ENCODE peak calls at places on chromosomes 4 and X, in five cellular contexts. O is mammary epithelial cell, W is H9, A is HCT116, T is hepatocyte. E is an unnamed sample.

GRCh38 chrX:11461181-11462001 is 168.2 kb downstream of the AMELX start:
- DNase-seq in T (peak; percentile 42), O (no peak), W (no peak), A (no peak), E (peak; percentile 71)

GRCh38 chr4:17958185-17958584 is 63.4 kb downstream of the LCORL start:
- DNase-seq in A (no peak), W (no peak), O (no peak), T (no peak), E (peak; percentile 13)

GRCh38 chr4:6225469-6225868 is 25.1 kb upstream of the JAKMIP1 start:
- DNase-seq in A (no peak), O (peak; percentile 13), T (peak; percentile 66), W (peak; percentile 62), E (peak; percentile 9)

GRCh38 chr4:85268146-85268545 is 206.8 kb upstream of the ARHGAP24 start:
- DNase-seq in W (no peak), A (no peak), O (no peak), T (no peak), E (no peak)

GRCh38 chrX:112759512-112759911 is 79.8 kb upstream of the LHFPL1 start:
- DNase-seq in T (no peak), O (no peak), W (no peak), A (no peak), E (no peak)

GRCh38 chr4:173119818-173120217 is 48.8 kb upstream of the GALNT7 start:
- DNase-seq in W (no peak), A (no peak), O (peak; percentile 70), T (no peak), E (peak; percentile 53)

GRCh38 chrX:129577473-129577872 is 37.4 kb downstream of the OCRL start:
- DNase-seq in O (peak; percentile 5), W (no peak), A (no peak), T (peak; percentile 29), E (peak; percentile 84)

GRCh38 chr4:94523617-94524016 is 71.9 kb downstream of the PDLIM5 start:
- DNase-seq in T (no peak), A (no peak), O (peak; percentile 40), W (no peak), E (peak; percentile 79)

GRCh38 chr4:15809058-15809457 is 30.9 kb downstream of the CD38 start:
- DNase-seq in O (no peak), W (no peak), T (no peak), A (no peak), E (no peak)

GRCh38 chr4:1211951-1212545 is 36.9 kb downstream of the CTBP1 start:
- DNase-seq in A (no peak), W (no peak), O (no peak), T (no peak), E (no peak)

GRCh38 chrX:138710866-138711331 is 618 bp downstream of the FGF13 start:
- DNase-seq in W (peak; percentile 32), A (no peak), O (no peak), T (peak; percentile 6), E (no peak)

GRCh38 chr4:177131736-177132135 is 177.9 kb upstream of the NEIL3 start:
- DNase-seq in W (no peak), T (no peak), A (no peak), O (peak; percentile 66), E (peak; percentile 15)

GRCh38 chr4:153223935-153224334 is 19.7 kb downstream of the TRIM2 start:
- DNase-seq in W (no peak), O (peak; percentile 62), T (no peak), A (no peak), E (peak; percentile 77)

GRCh38 chrX:119041175-119041574 is 31.6 kb upstream of the CT47C1 start:
- DNase-seq in T (peak; percentile 72), W (no peak), O (peak; percentile 26), A (peak; percentile 32), E (peak; percentile 91)

GRCh38 chr4:51843309-51844156 is 580 bp downstream of the DCUN1D4 start:
- DNase-seq in O (peak; percentile 55), T (peak; percentile 76), A (no peak), W (no peak), E (peak; percentile 65)

GRCh38 chrX:153970398-153971123 is 1.1 kb downstream of the HCFC1 start:
- DNase-seq in W (peak; percentile 64), O (peak; percentile 47), A (no peak), T (peak; percentile 68), E (peak; percentile 90)

GRCh38 chrX:11724122-11725017 is 33.7 kb upstream of the MSL3 start:
- DNase-seq in W (no peak), T (peak; percentile 13), O (peak; percentile 14), A (peak; percentile 7), E (peak; percentile 19)

GRCh38 chrX:1391707-1392375 is at the start of gene SLC25A6:
- DNase-seq in W (peak; percentile 98), T (peak; percentile 100), O (peak; percentile 97), A (peak; percentile 86), E (peak; percentile 94)

GRCh38 chr4:15690020-15690809 is 8.6 kb downstream of the FAM200B start:
- DNase-seq in T (peak; percentile 76), O (peak; percentile 88), W (no peak), A (peak; percentile 57), E (peak; percentile 98)

GRCh38 chr4:183328832-183329231 is 6.6 kb upstream of the CLDN24 start:
- DNase-seq in T (peak; percentile 29), O (no peak), W (no peak), A (no peak), E (no peak)

GRCh38 chr4:10006604-10007435 is 14.5 kb downstream of the SLC2A9 start:
- DNase-seq in T (peak; percentile 81), O (peak; percentile 96), A (peak; percentile 77), W (no peak), E (no peak)

GRCh38 chr4:8332891-8333331 is 63.4 kb downstream of the HTRA3 start:
- DNase-seq in T (no peak), A (no peak), W (no peak), O (peak; percentile 21), E (no peak)

GRCh38 chr4:5050520-5050955 is 742 bp upstream of the STK32B start:
- DNase-seq in A (peak; percentile 34), W (peak; percentile 87), O (peak; percentile 63), T (peak; percentile 87), E (peak; percentile 76)

GRCh38 chr4:6270691-6271121 is 1.1 kb downstream of the WFS1 start:
- DNase-seq in A (no peak), T (no peak), O (no peak), W (no peak), E (peak; percentile 51)

GRCh38 chr4:82123934-82124333 is 249.9 kb downstream of the HNRNPD start:
- DNase-seq in O (no peak), W (no peak), A (no peak), T (no peak), E (no peak)

GRCh38 chr4:138399041-138399440 is 156.9 kb upstream of the SLC7A11 start:
- DNase-seq in T (no peak), A (no peak), O (no peak), W (no peak), E (no peak)

GRCh38 chr4:186304216-186304615 is 38.2 kb downstream of the F11 start:
- DNase-seq in T (no peak), W (no peak), A (no peak), O (peak; percentile 5), E (peak; percentile 1)

GRCh38 chr4:26432419-26432818 is 57.9 kb downstream of the CCKAR start:
- DNase-seq in O (no peak), T (no peak), W (no peak), A (no peak), E (no peak)

GRCh38 chrX:37834937-37835336 is 12.4 kb downstream of the DYNLT3 start:
- DNase-seq in O (no peak), T (no peak), A (no peak), W (no peak), E (no peak)

GRCh38 chr4:53592128-53592527 is 842 bp upstream of the LNX1 start:
- DNase-seq in A (no peak), W (peak; percentile 35), O (no peak), T (peak; percentile 38), E (peak; percentile 50)

GRCh38 chr4:153294631-153295030 is 49.9 kb upstream of the MND1 start:
- DNase-seq in A (no peak), O (peak; percentile 84), T (no peak), W (no peak), E (no peak)

GRCh38 chr4:8269535-8270417 is at the start of gene HTRA3:
- DNase-seq in W (peak; percentile 68), A (no peak), T (peak; percentile 68), O (no peak), E (peak; percentile 48)

GRCh38 chrX:136694491-136695087 is 46.6 kb downstream of the CD40LG start:
- DNase-seq in A (peak; percentile 8), T (peak; percentile 51), W (peak; percentile 40), O (peak; percentile 20), E (peak; percentile 65)

GRCh38 chr4:124686279-124686678 is 26.3 kb downstream of the ANKRD50 start:
- DNase-seq in O (no peak), A (no peak), W (peak; percentile 71), T (no peak), E (no peak)

GRCh38 chr4:59553739-59554126 is 1646.4 kb upstream of the ADGRL3 start:
- DNase-seq in A (no peak), T (peak; percentile 11), O (peak; percentile 4), W (no peak), E (peak; percentile 61)
- H3K4me2 ChIP-seq in A (no peak overlapping the region), T (peak overlapping the region; percentile 16), O (peak overlapping the region; percentile 60), W (no peak overlapping the region), E (no peak overlapping the region)

GRCh38 chr4:136636155-136636554 is 896.1 kb downstream of the PCDH18 start:
- DNase-seq in O (no peak), T (no peak), A (no peak), W (no peak), E (no peak)

GRCh38 chr4:136634121-136634520 is 898.2 kb downstream of the PCDH18 start:
- DNase-seq in W (no peak), A (no peak), O (no peak), T (no peak), E (no peak)

GRCh38 chr4:136637071-136637777 is 895.1 kb downstream of the PCDH18 start:
- DNase-seq in T (peak; percentile 36), A (peak; percentile 15), O (no peak), W (peak; percentile 53), E (no peak)
- TF ChIP-seq CTCF in T (peak; percentile 44), A (peak; percentile 18), O (peak; percentile 38), W (peak; percentile 70), E (peak; percentile 41)

DNA sequence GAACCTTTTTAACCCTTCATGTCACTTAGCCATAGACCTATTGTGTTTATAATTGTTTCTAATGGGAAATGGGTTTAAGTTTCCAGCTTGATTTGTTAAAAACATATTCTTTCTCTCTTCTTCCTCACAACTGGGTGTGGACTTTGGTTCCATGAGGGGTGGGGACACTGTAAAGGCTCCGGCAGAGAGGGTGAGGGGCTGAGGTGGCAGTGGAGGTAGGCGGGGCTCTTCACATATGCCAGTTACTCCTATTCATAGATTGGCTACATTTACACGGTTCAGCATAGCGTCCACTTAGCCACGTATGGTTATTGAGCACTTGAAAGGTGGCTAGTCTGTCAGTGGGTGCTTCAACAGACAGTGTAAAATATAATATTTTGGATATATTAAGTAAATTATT is 7.8 kb downstream of the INTS6L start:
- DNase-seq in A (no peak), O (no peak), W (no peak), T (no peak), E (no peak)
- H2AFZ ChIP-seq in A (no peak overlapping the region), O (no peak overlapping the region), W (no peak overlapping the region), T (no peak overlapping the region), E (no peak overlapping the region)

GRCh38 chrX:131288188-131288587 is 918 bp downstream of the IGSF1 start:
- DNase-seq in T (no peak), W (no peak), A (no peak), O (no peak), E (no peak)

GRCh38 chrX:131289527-131289926 is 421 bp upstream of the IGSF1 start:
- DNase-seq in O (no peak), W (no peak), A (no peak), T (no peak), E (no peak)

GRCh38 chrX:131287556-131288179 is 1.4 kb downstream of the IGSF1 start:
- DNase-seq in A (no peak), O (no peak), T (peak; percentile 11), W (no peak), E (no peak)

GRCh38 chrX:131288738-131289511 is at the start of gene IGSF1:
- DNase-seq in O (no peak), T (peak; percentile 60), A (no peak), W (peak; percentile 90), E (peak; percentile 41)
- H3K4me2 ChIP-seq in O (no peak within 1 kb of the TSS), T (peak within 1 kb of the TSS; percentile 82), A (no peak within 1 kb of the TSS), W (peak within 1 kb of the TSS; percentile 66), E (no peak within 1 kb of the TSS)